ENCODE peak calls at places on chromosome 11, in nine cellular contexts. W is H54; N is NB4; H is left lobe of liver; V is GM03348; Y is NCI-H1105; C is stimulated activated CD4-positive, alpha-beta T cell treated with anti-CD3 and anti-CD28 coated beads, Interleukin-4, amount 100 ng/mL, for 1 hour; R is endothelial cell; M is activated CD4-positive, alpha-beta T cell treated with anti-CD3 and anti-CD28 coated beads, Interleukin-2, amount 10 ng/mL, durations not matched to agents 7 days and 5 days. E is an unnamed sample.

GRCh38 chr11:120950880-120951279 is 73.0 kb upstream of the TBCEL start:
- DNase-seq in Y (no peak), N (no peak), V (no peak), R (no peak), H (peak), M (no peak), W (no peak), C (no peak), E (no peak)

GRCh38 chr11:93740802-93741093 is 547 bp downstream of the TAF1D start:
- DNase-seq in W (no peak), C (peak), H (no peak), M (peak), Y (peak), V (peak), R (peak), N (peak), E (peak)

GRCh38 chr11:122173587-122173986 is 57.6 kb upstream of the BLID start:
- DNase-seq in W (no peak), V (no peak), Y (no peak), M (no peak), N (no peak), R (no peak), C (no peak), H (no peak), E (no peak)

GRCh38 chr11:64911142-64911541 is 5.9 kb downstream of the ATG2A start:
- DNase-seq in N (no peak), H (no peak), W (no peak), V (no peak), M (no peak), R (no peak), C (no peak), Y (no peak), E (no peak)

GRCh38 chr11:74744277-74744676 is 4.4 kb upstream of the RNF169 start:
- DNase-seq in C (no peak), M (no peak), V (no peak), N (no peak), R (no peak), H (no peak), W (no peak), Y (no peak), E (no peak)

GRCh38 chr11:11864332-11864731 is 22.6 kb downstream of the USP47 start:
- DNase-seq in H (no peak), C (no peak), W (no peak), M (no peak), R (no peak), Y (no peak), N (no peak), V (no peak), E (no peak)

GRCh38 chr11:65780770-65781151 is at the start of gene AP5B1:
- DNase-seq in H (peak), Y (peak), V (peak), N (peak), R (peak), C (peak), M (peak), W (peak), E (peak)

GRCh38 chr11:118068206-118068944 is 8.5 kb upstream of the TMPRSS4 start:
- DNase-seq in H (no peak), N (peak), R (peak), M (no peak), C (no peak), Y (no peak), W (no peak), V (no peak), E (no peak)

GRCh38 chr11:19646921-19647320 is 65.7 kb upstream of the NAV2 start:
- DNase-seq in R (no peak), Y (no peak), V (peak), N (peak), C (no peak), W (no peak), H (no peak), M (no peak), E (peak)

GRCh38 chr11:27914080-27914479 is 193.9 kb downstream of the KIF18A start:
- DNase-seq in R (no peak), H (no peak), V (peak), Y (no peak), W (no peak), M (no peak), C (no peak), N (no peak), E (no peak)

GRCh38 chr11:101428918-101429317 is 154.9 kb downstream of the TRPC6 start:
- DNase-seq in W (no peak), Y (no peak), H (no peak), M (no peak), V (peak), C (no peak), R (no peak), N (peak), E (no peak)

GRCh38 chr11:94658888-94659287 is 91.7 kb downstream of the PIWIL4 start:
- DNase-seq in W (no peak), R (no peak), M (no peak), C (no peak), H (no peak), Y (no peak), V (no peak), N (no peak), E (no peak)

GRCh38 chr11:78424334-78425270 is 7.0 kb upstream of the GAB2 start:
- DNase-seq in H (no peak), Y (no peak), V (peak), C (no peak), W (no peak), N (peak), R (no peak), M (peak), E (no peak)

GRCh38 chr11:88367310-88367709 is 29.8 kb upstream of the CTSC start:
- DNase-seq in C (no peak), V (no peak), M (peak), W (no peak), H (no peak), Y (no peak), N (no peak), R (no peak), E (no peak)

GRCh38 chr11:1204381-1205101 is 18.3 kb upstream of the MUC5B start:
- DNase-seq in M (no peak), N (no peak), C (no peak), Y (no peak), H (peak), W (no peak), R (no peak), V (no peak), E (no peak)

GRCh38 chr11:61362542-61362875 is 335 bp downstream of the TMEM138 start:
- DNase-seq in N (peak), Y (peak), C (peak), M (peak), H (no peak), R (peak), V (peak), W (no peak), E (peak)

GRCh38 chr11:31487848-31488247 is 21.6 kb downstream of the IMMP1L start:
- DNase-seq in W (no peak), H (no peak), M (peak), C (no peak), Y (peak), V (peak), R (peak), N (peak), E (peak)

GRCh38 chr11:76638267-76639197 is 32.0 kb downstream of the LRRC32 start:
- DNase-seq in V (no peak), W (no peak), H (peak), Y (no peak), C (no peak), R (peak), M (no peak), N (no peak), E (no peak)

GRCh38 chr11:26231252-26231661 is 100.7 kb upstream of the ANO3 start:
- DNase-seq in N (no peak), H (no peak), R (no peak), Y (no peak), M (no peak), V (peak), C (no peak), W (no peak), E (peak)

GRCh38 chr11:44862546-44863101 is 88.1 kb downstream of the TP53I11 start:
- DNase-seq in W (no peak), H (no peak), M (no peak), Y (no peak), V (no peak), R (no peak), C (no peak), N (no peak), E (peak)

GRCh38 chr11:45393826-45394225 is 107.7 kb upstream of the SYT13 start:
- DNase-seq in R (no peak), Y (no peak), C (no peak), N (no peak), W (no peak), H (no peak), V (no peak), M (no peak), E (no peak)

GRCh38 chr11:2949920-2950319 is 20.7 kb upstream of the PHLDA2 start:
- DNase-seq in V (no peak), N (no peak), Y (no peak), W (no peak), R (no peak), H (no peak), C (no peak), M (no peak), E (no peak)

GRCh38 chr11:122344281-122344680 is 228.3 kb upstream of the BLID start:
- DNase-seq in V (peak), C (no peak), N (no peak), M (no peak), W (no peak), R (no peak), H (no peak), Y (no peak), E (peak)

GRCh38 chr11:78478536-78478935 is 60.9 kb upstream of the GAB2 start:
- DNase-seq in C (no peak), N (no peak), R (no peak), W (no peak), H (no peak), Y (no peak), M (no peak), V (no peak), E (no peak)

GRCh38 chr11:134613646-134614045 is 201.6 kb upstream of the B3GAT1 start:
- DNase-seq in Y (peak), C (no peak), R (no peak), V (no peak), M (peak), N (no peak), H (no peak), W (no peak), E (no peak)

GRCh38 chr11:77590194-77590591 is 440 bp downstream of the AQP11 start:
- DNase-seq in H (peak), C (peak), R (peak), Y (peak), W (no peak), V (peak), M (no peak), N (peak), E (peak)

GRCh38 chr11:61042961-61043540 is 59.2 kb upstream of the CD5 start:
- DNase-seq in V (no peak), H (no peak), N (no peak), W (no peak), C (no peak), M (no peak), Y (no peak), R (no peak), E (no peak)

GRCh38 chr11:15937601-15938361 is 418.6 kb downstream of the SOX6 start:
- DNase-seq in M (no peak), R (no peak), N (no peak), V (no peak), W (no peak), C (no peak), H (no peak), Y (no peak), E (no peak)

GRCh38 chr11:4605057-4605456 is 3.0 kb downstream of the TRIM68 start:
- DNase-seq in C (no peak), N (no peak), M (no peak), W (no peak), Y (no peak), V (no peak), H (no peak), R (no peak), E (no peak)

GRCh38 chr11:119618208-119618909 is 110.6 kb downstream of the NECTIN1 start:
- DNase-seq in M (no peak), H (no peak), N (peak), C (no peak), R (no peak), V (no peak), Y (no peak), W (no peak), E (no peak)

GRCh38 chr11:10639350-10639749 is 54.2 kb downstream of the IRAG1 start:
- DNase-seq in N (peak), C (no peak), H (no peak), M (no peak), R (no peak), Y (no peak), V (no peak), W (no peak), E (no peak)

GRCh38 chr11:91041626-91042025 is 818.8 kb upstream of the CHORDC1 start:
- DNase-seq in V (no peak), Y (no peak), H (no peak), W (no peak), R (no peak), C (no peak), N (no peak), M (no peak), E (no peak)

GRCh38 chr11:78828582-78829520 is 254.2 kb upstream of the NARS2 start:
- DNase-seq in C (no peak), R (no peak), V (no peak), M (no peak), Y (no peak), H (no peak), N (peak), W (no peak), E (no peak)

GRCh38 chr11:9273430-9274336 is 8.5 kb upstream of the DENND5A start:
- DNase-seq in W (no peak), R (no peak), H (no peak), V (peak), C (no peak), Y (no peak), M (no peak), N (peak), E (no peak)

GRCh38 chr11:28598531-28598930 is 490.3 kb downstream of the METTL15 start:
- DNase-seq in V (no peak), C (no peak), W (no peak), N (no peak), M (no peak), Y (no peak), R (no peak), H (no peak), E (no peak)

E was measured in astrocyte of the hippocampus.